ENCODE peak calls at places on chromosome 16, in five cellular contexts. L, Y, N, J and Q are unnamed samples.

GRCh38 chr16:62548095-62548494 is 511.9 kb upstream of the CDH8 start:
- DNase-seq in L (no peak), Y (no peak), N (no peak), J (no peak), Q (no peak)

GRCh38 chr16:75099738-75100615 is 16.6 kb downstream of the LDHD start:
- DNase-seq in J (no peak), Y (no peak), N (no peak), L (no peak), Q (no peak)

GRCh38 chr16:503150-504071 is 24.1 kb upstream of the CAPN15 start:
- DNase-seq in L (no peak), N (no peak), J (no peak), Y (no peak), Q (no peak)

GRCh38 chr16:76946879-76947278 is 244.1 kb upstream of the MON1B start:
- DNase-seq in J (peak; percentile 84), Y (peak; percentile 2), L (no peak), N (peak; percentile 25), Q (no peak)

GRCh38 chr16:5580320-5580719 is 482.7 kb upstream of the EEF2KMT start:
- DNase-seq in L (no peak), Y (no peak), J (no peak), N (no peak), Q (no peak)

GRCh38 chr16:8346291-8346690 is 244.0 kb downstream of the TMEM114 start:
- DNase-seq in L (no peak), Y (no peak), J (no peak), N (peak; percentile 82), Q (no peak)

GRCh38 chr16:19926449-19927390 is 42.1 kb upstream of the GPRC5B start:
- DNase-seq in L (no peak), Y (peak; percentile 50), J (no peak), N (no peak), Q (no peak)

GRCh38 chr16:678858-679807 is 1.1 kb upstream of the STUB1 start:
- DNase-seq in Y (no peak), J (no peak), N (peak; percentile 88), L (no peak), Q (peak; percentile 73)

GRCh38 chr16:16150117-16150877 is 73.0 kb downstream of the ABCC6 start:
- DNase-seq in Y (no peak), L (no peak), N (no peak), J (no peak), Q (no peak)

GRCh38 chr16:1244881-1245280 is 4.4 kb downstream of the TPSAB1 start:
- DNase-seq in L (no peak), J (no peak), Y (no peak), N (no peak), Q (no peak)

GRCh38 chr16:75620326-75621169 is 2.5 kb downstream of the ADAT1 start:
- DNase-seq in L (no peak), N (no peak), Y (no peak), J (no peak), Q (no peak)

GRCh38 chr16:49414651-49415050 is 41.0 kb downstream of the C16orf78 start:
- DNase-seq in N (no peak), Y (no peak), L (no peak), J (no peak), Q (no peak)

GRCh38 chr16:76535-77272 is 1.3 kb upstream of the MPG start:
- DNase-seq in Y (no peak), N (no peak), L (peak; percentile 61), J (peak; percentile 48), Q (peak; percentile 70)

GRCh38 chr16:58931436-58931835 is 197.3 kb upstream of the GOT2 start:
- DNase-seq in Y (no peak), J (no peak), N (no peak), L (no peak), Q (no peak)

DNA sequence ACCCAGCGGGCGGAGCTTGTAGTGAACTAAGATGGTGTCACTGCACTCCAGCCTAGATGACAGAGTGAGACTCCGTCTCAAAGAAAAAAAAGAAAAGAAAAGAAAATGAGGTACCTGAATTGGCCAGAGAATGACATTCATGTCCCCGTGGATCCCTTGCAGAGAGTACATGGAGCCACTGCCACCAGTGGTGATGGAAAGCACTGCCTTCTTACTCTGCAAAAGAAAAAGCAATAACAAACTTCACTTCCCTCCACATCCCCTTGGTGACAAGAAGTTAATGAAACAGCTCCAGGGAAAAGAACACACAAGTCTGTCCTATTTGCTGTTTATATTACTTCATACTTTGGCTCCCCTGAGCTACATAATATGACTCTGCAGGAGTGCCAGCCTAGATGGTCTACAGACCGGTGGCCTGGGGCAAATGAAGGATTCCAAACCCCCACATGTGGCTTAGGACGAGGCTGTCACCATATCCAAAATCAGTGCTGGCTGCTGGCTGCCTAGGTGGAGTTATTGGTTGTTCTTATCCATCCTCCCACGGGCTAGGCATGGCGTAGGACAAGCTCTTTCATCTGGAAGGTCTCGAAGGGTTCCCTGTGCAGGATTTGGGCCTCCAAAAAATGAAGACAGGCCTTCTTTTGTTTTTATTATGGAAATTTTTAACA is 13.3 kb downstream of the NQO1 start:
- DNase-seq in L (no peak), N (no peak), J (no peak), Y (no peak), Q (no peak)
- H3K4me3 ChIP-seq in L (no peak overlapping the region), N (no peak overlapping the region), J (no peak overlapping the region), Y (no peak overlapping the region), Q (no peak overlapping the region)

GRCh38 chr16:3882531-3882930 is 2.0 kb upstream of the CREBBP start:
- DNase-seq in N (no peak), L (no peak), Y (no peak), J (no peak), Q (no peak)

GRCh38 chr16:3879258-3879886 is 1.1 kb downstream of the CREBBP start:
- DNase-seq in L (no peak), J (no peak), N (peak; percentile 64), Y (no peak), Q (no peak)

GRCh38 chr16:3880623-3881498 is at the start of gene CREBBP:
- DNase-seq in J (peak; percentile 38), N (peak; percentile 92), L (peak; percentile 27), Y (peak; percentile 63), Q (peak; percentile 80)

GRCh38 chr16:3879887-3880564 is 487 bp downstream of the CREBBP start:
- DNase-seq in J (peak; percentile 27), Y (no peak), L (no peak), N (peak; percentile 84), Q (peak; percentile 72)

GRCh38 chr16:3881499-3881995 is 1.0 kb upstream of the CREBBP start:
- DNase-seq in Y (no peak), N (no peak), J (no peak), L (no peak), Q (no peak)
- TF ChIP-seq CTCF in Y (no peak), N (no peak), J (no peak), L (no peak), Q (no peak)

GRCh38 chr16:85554114-85554790 is 58.9 kb upstream of the GSE1 start:
- DNase-seq in L (peak; percentile 54), J (peak; percentile 88), Y (peak; percentile 80), N (peak; percentile 70), Q (peak; percentile 83)

GRCh38 chr16:85557083-85557975 is 55.8 kb upstream of the GSE1 start:
- DNase-seq in N (no peak), J (peak; percentile 63), L (no peak), Y (no peak), Q (no peak)

GRCh38 chr16:85554791-85555548 is 58.2 kb upstream of the GSE1 start:
- DNase-seq in Y (no peak), J (peak; percentile 69), N (peak; percentile 70), L (no peak), Q (peak; percentile 64)

GRCh38 chr16:85556456-85557082 is 56.6 kb upstream of the GSE1 start:
- DNase-seq in J (peak; percentile 53), Y (no peak), L (no peak), N (peak; percentile 76), Q (peak; percentile 70)

GRCh38 chr16:85555549-85556455 is 57.3 kb upstream of the GSE1 start:
- DNase-seq in J (peak; percentile 42), L (no peak), N (peak; percentile 89), Y (no peak), Q (peak; percentile 62)
- H3K4me3 ChIP-seq in J (peak overlapping the region; percentile 71), L (peak overlapping the region; percentile 96), N (peak overlapping the region; percentile 94), Y (peak overlapping the region; percentile 83), Q (peak overlapping the region; percentile 75)

DNA sequence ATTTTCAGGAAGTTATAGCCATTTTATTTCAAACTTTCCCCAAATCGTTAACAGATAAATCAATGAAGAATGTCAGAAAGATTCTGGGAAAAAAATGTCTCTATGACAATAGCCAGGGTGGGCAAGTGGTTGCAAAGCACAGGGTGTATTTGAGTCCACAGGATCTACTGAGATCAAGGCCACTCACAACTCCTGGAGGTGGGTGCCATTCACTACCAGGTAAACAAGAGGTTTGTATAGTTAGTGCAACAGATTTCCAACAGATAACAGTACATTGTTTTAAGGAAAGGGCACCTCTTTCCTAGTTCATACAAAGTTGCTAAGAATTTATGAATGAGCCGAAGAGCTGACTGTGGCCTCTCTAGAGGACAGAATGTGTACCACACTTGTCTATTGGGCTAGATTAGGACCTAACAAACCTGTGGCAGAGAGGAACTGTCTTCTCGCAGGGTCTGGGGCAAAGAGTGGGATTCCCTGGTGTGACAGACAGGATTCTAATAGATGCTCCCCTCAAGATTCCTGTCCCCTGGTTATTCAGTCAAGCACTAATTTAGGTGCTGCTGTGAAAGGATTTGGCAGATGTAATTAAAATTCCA is 52.0 kb upstream of the ZNF629 start:
- DNase-seq in N (no peak), Y (no peak), L (no peak), J (no peak), Q (no peak)
- TF ChIP-seq CTCF in N (no peak), Y (no peak), L (no peak), J (no peak), Q (no peak)

DNA sequence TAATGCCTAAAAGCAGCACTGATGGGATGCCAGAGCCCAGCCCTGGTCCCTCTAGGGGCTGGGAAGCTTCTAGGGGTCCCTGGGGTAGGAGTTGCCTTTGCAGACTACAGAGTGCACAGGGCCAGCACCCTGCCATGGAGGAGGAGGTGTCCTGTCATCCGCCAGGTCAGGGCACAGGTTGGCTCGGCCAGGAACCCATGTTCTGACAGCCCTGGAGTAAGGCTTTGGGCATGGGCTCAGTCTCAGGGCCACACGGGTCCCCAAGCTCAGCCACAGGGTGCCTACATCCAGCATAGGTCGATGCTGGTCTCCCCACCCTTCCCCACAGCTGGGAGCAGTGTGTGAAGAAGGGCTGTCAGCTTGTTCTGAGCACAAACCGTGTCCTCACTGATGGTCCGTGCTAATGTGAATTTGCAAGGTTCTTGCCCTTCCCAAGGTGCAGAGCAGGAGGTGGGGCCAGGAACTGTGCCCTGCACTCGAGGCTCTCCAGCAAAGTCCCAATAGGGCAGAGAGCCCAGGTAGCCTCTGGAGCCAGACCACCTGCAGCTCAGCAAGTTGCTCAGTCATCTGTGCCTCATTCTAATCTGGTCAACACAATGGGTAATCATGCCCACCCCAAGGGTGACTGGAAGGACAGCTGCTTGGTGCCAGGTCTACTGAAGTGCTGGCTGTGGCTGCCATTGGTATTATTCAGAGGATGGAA is 72.8 kb downstream of the AMFR start:
- DNase-seq in J (no peak), N (no peak), Y (no peak), L (no peak), Q (no peak)
- H3K4me3 ChIP-seq in J (no peak overlapping the region), N (no peak overlapping the region), Y (no peak overlapping the region), L (no peak overlapping the region), Q (no peak overlapping the region)

DNA sequence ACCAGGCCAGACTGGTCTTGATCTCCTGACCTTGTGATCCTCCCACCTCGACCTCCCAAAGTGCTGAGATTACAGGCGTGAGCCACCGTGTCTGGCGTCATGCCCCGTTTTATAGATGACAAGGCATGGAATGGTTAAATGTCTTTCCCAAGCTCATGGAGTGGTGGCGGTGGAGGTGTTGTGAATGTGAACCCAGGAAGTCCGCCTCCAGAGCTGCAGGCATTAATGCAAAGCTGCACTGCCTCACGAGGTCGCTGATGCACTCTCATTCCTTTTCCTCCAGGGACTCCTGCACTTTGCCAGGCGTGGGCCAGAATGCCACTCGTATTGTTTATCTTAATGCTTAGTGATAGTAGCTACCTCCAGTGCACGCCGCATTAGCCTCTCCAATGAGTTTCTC is 149.6 kb downstream of the WWOX start:
- DNase-seq in N (peak; percentile 53), L (no peak), J (no peak), Y (no peak), Q (peak; percentile 63)
- TF ChIP-seq CTCF in N (no peak), L (no peak), J (no peak), Y (no peak), Q (no peak)